ENCODE peak calls at places on chromosomes 2 and 18, in ten cellular contexts. T, H, M, D, J, W, C, A, N and G are unnamed samples.

GRCh38 chr2:20291106-20291564 is 59.5 kb downstream of the PUM2 start:
- DNase-seq in T (no peak), H (peak; percentile 6), M (no peak), D (peak; percentile 89), J (peak; percentile 47), W (no peak), C (no peak), A (peak; percentile 75), N (no peak), G (peak; percentile 90)

GRCh38 chr2:213007290-213007838 is 144.0 kb downstream of the IKZF2 start:
- DNase-seq in T (no peak), H (no peak), M (no peak), D (no peak), J (no peak), W (no peak), C (no peak), A (no peak), N (no peak), G (no peak)

GRCh38 chr18:31819106-31819924 is 58.6 kb upstream of the SLC25A52 start:
- DNase-seq in T (no peak), H (no peak), M (no peak), D (peak; percentile 52), J (no peak), W (no peak), C (no peak), A (peak; percentile 44), N (no peak), G (peak; percentile 74)

GRCh38 chr18:55522011-55522410 is 66.0 kb downstream of the TCF4 start:
- DNase-seq in T (peak; percentile 3), H (no peak), M (no peak), D (peak; percentile 28), J (no peak), W (no peak), C (no peak), A (no peak), N (no peak), G (no peak)

GRCh38 chr2:237955640-237956401 is 11.0 kb upstream of the UBE2F start:
- DNase-seq in T (no peak), H (no peak), M (no peak), D (no peak), J (no peak), W (no peak), C (peak; percentile 50), A (no peak), N (no peak), G (no peak)

GRCh38 chr2:118403658-118404451 is 315.6 kb downstream of the INSIG2 start:
- DNase-seq in T (no peak), H (no peak), M (no peak), D (no peak), J (no peak), W (no peak), C (no peak), A (no peak), N (no peak), G (peak; percentile 32)

GRCh38 chr2:208280933-208281332 is 14.9 kb downstream of the PIKFYVE start:
- DNase-seq in T (no peak), H (no peak), M (no peak), D (peak; percentile 50), J (no peak), W (no peak), C (no peak), A (peak; percentile 76), N (no peak), G (no peak)

GRCh38 chr2:46387886-46388515 is 90.8 kb downstream of the EPAS1 start:
- DNase-seq in T (no peak), H (no peak), M (no peak), D (no peak), J (no peak), W (no peak), C (no peak), A (no peak), N (no peak), G (no peak)

GRCh38 chr2:200338692-200339091 is 32.2 kb downstream of the SPATS2L start:
- DNase-seq in T (no peak), H (no peak), M (no peak), D (no peak), J (no peak), W (no peak), C (no peak), A (peak; percentile 20), N (no peak), G (no peak)

GRCh38 chr2:231710751-231711676 is 2.7 kb downstream of the PTMA start:
- DNase-seq in T (no peak), H (peak; percentile 9), M (no peak), D (no peak), J (no peak), W (peak; percentile 24), C (peak; percentile 76), A (no peak), N (peak; percentile 61), G (no peak)

GRCh38 chr2:230130668-230131364 is 62.1 kb upstream of the SLC16A14 start:
- DNase-seq in T (no peak), H (no peak), M (no peak), D (peak; percentile 90), J (no peak), W (no peak), C (peak; percentile 79), A (peak; percentile 82), N (peak; percentile 67), G (peak; percentile 77)

GRCh38 chr2:232139786-232140562 is 178.5 kb downstream of the DIS3L2 start:
- DNase-seq in T (no peak), H (no peak), M (no peak), D (no peak), J (no peak), W (no peak), C (no peak), A (no peak), N (no peak), G (no peak)

GRCh38 chr2:5453648-5454390 is 238.4 kb upstream of the SOX11 start:
- DNase-seq in T (no peak), H (no peak), M (no peak), D (no peak), J (no peak), W (no peak), C (no peak), A (no peak), N (no peak), G (no peak)

GRCh38 chr18:51582551-51582950 is 385.1 kb upstream of the MEX3C start:
- DNase-seq in T (no peak), H (no peak), M (no peak), D (no peak), J (no peak), W (no peak), C (no peak), A (no peak), N (no peak), G (no peak)

GRCh38 chr18:31500161-31500688 is 2.2 kb downstream of the DSG2 start:
- DNase-seq in T (no peak), H (peak; percentile 8), M (no peak), D (no peak), J (no peak), W (no peak), C (no peak), A (no peak), N (no peak), G (no peak)

GRCh38 chr2:177024760-177025159 is 187.8 kb upstream of the HNRNPA3 start:
- DNase-seq in T (no peak), H (no peak), M (no peak), D (no peak), J (no peak), W (no peak), C (no peak), A (no peak), N (no peak), G (no peak)

GRCh38 chr2:21195326-21195725 is 71.6 kb downstream of the TDRD15 start:
- DNase-seq in T (no peak), H (no peak), M (no peak), D (no peak), J (no peak), W (no peak), C (no peak), A (no peak), N (no peak), G (no peak)

GRCh38 chr2:140063356-140063755 is 1283.2 kb upstream of the NXPH2 start:
- DNase-seq in T (no peak), H (no peak), M (no peak), D (no peak), J (no peak), W (no peak), C (no peak), A (no peak), N (no peak), G (no peak)

GRCh38 chr2:6977095-6977777 is 60.0 kb downstream of the RNF144A start:
- DNase-seq in T (no peak), H (no peak), M (no peak), D (no peak), J (no peak), W (no peak), C (peak; percentile 73), A (peak; percentile 47), N (peak; percentile 85), G (no peak)